ENCODE peak calls at places on chromosomes 4 and X, in nine cellular contexts. P, X, G, I, R, O, Z, H and C are unnamed samples.
A peak's percentile ranks its signal among the peaks of the same experiment; 100 is the strongest.

GRCh38 chr4:110449947-110450346 is 26.0 kb upstream of the ENPEP start:
- DNase-seq in H (no peak), P (no peak), X (no peak), G (no peak), I (no peak), Z (no peak), O (no peak), R (no peak), C (no peak)

GRCh38 chrX:73850124-73851013 is 287.4 kb downstream of the CHIC1 start:
- DNase-seq in P (no peak), H (no peak), G (peak; percentile 61), X (no peak), O (peak; percentile 45), Z (no peak), I (peak; percentile 17), R (no peak), C (no peak)

GRCh38 chr4:5945171-5945570 is 52.3 kb upstream of the CRMP1 start:
- DNase-seq in H (no peak), O (no peak), I (no peak), R (no peak), G (peak; percentile 37), P (no peak), X (no peak), Z (no peak), C (no peak)

GRCh38 chr4:118224239-118224829 is 128.5 kb downstream of the PRSS12 start:
- DNase-seq in O (peak; percentile 67), R (no peak), P (peak; percentile 26), I (peak; percentile 75), X (no peak), G (no peak), Z (peak; percentile 19), H (no peak), C (no peak)

GRCh38 chr4:7330811-7331681 is 103.7 kb downstream of the PSAPL1 start:
- DNase-seq in I (no peak), X (no peak), G (no peak), Z (no peak), R (no peak), P (no peak), H (peak; percentile 92), O (no peak), C (no peak)

GRCh38 chr4:103410401-103410800 is 212.3 kb upstream of the CENPE start:
- DNase-seq in Z (no peak), X (no peak), H (no peak), O (no peak), P (no peak), R (no peak), I (no peak), G (no peak), C (no peak)

GRCh38 chrX:34961662-34962061 is 19.1 kb downstream of the FAM47B start:
- DNase-seq in Z (no peak), H (no peak), P (no peak), G (no peak), X (no peak), O (no peak), I (no peak), R (no peak), C (no peak)

GRCh38 chr4:47830263-47831025 is 7.4 kb downstream of the CORIN start:
- DNase-seq in X (no peak), R (no peak), G (no peak), Z (no peak), O (no peak), P (no peak), I (no peak), H (no peak), C (no peak)

GRCh38 chr4:157992038-157992706 is 180.7 kb downstream of the GASK1B start:
- DNase-seq in P (no peak), R (no peak), I (peak; percentile 69), Z (peak; percentile 3), O (peak; percentile 72), X (no peak), G (no peak), H (no peak), C (no peak)

GRCh38 chr4:111999801-112000200 is 145.5 kb upstream of the FAM241A start:
- DNase-seq in O (no peak), R (no peak), I (no peak), H (no peak), G (no peak), Z (no peak), X (no peak), P (no peak), C (no peak)

GRCh38 chr4:139564502-139564901 is 8.5 kb upstream of the SETD7 start:
- DNase-seq in H (no peak), G (no peak), P (no peak), O (no peak), R (no peak), Z (no peak), X (no peak), I (no peak), C (no peak)

GRCh38 chr4:680931-681645 is 6.7 kb downstream of the MYL5 start:
- DNase-seq in R (peak; percentile 50), I (no peak), Z (no peak), X (peak; percentile 76), G (peak; percentile 87), O (peak; percentile 80), H (no peak), P (no peak), C (no peak)

GRCh38 chrX:101347859-101348451 is 587 bp downstream of the TIMM8A start:
- DNase-seq in G (no peak), H (no peak), I (peak; percentile 1), R (no peak), O (no peak), Z (no peak), P (no peak), X (no peak), C (no peak)

GRCh38 chr4:137394000-137394399 is 138.3 kb downstream of the PCDH18 start:
- DNase-seq in I (peak; percentile 59), H (no peak), Z (peak; percentile 43), R (no peak), X (no peak), P (no peak), G (no peak), O (no peak), C (no peak)

GRCh38 chrX:48468247-48468671 is 1.8 kb downstream of the SLC38A5 start:
- DNase-seq in X (peak; percentile 56), O (peak; percentile 14), H (no peak), Z (no peak), G (peak; percentile 50), I (no peak), R (no peak), P (no peak), C (no peak)

GRCh38 chr4:119755599-119755998 is 127.0 kb upstream of the PDE5A start:
- DNase-seq in H (no peak), P (no peak), R (no peak), I (no peak), X (no peak), G (no peak), O (no peak), Z (no peak), C (no peak)

GRCh38 chrX:69128573-69128972 is 36.7 kb downstream of the PJA1 start:
- DNase-seq in P (no peak), G (peak; percentile 79), Z (no peak), X (no peak), H (no peak), R (no peak), I (no peak), O (peak; percentile 60), C (peak; percentile 15)

GRCh38 chr4:127124919-127125318 is 507.8 kb upstream of the INTU start:
- DNase-seq in H (no peak), G (no peak), I (no peak), Z (peak; percentile 25), O (no peak), P (no peak), R (no peak), X (no peak), C (no peak)

GRCh38 chr4:103002551-103002950 is 17.0 kb downstream of the SLC9B1 start:
- DNase-seq in Z (no peak), O (peak; percentile 4), P (no peak), I (no peak), H (no peak), R (no peak), G (no peak), X (no peak), C (no peak)

GRCh38 chrX:18973527-18974192 is 10.3 kb downstream of the PHKA2 start:
- DNase-seq in X (no peak), R (no peak), P (no peak), I (no peak), H (no peak), O (peak; percentile 15), G (no peak), Z (peak; percentile 12), C (no peak)

GRCh38 chrX:97790850-97791249 is 907.1 kb downstream of the RPA4 start:
- DNase-seq in O (no peak), X (no peak), Z (no peak), G (no peak), R (no peak), H (no peak), P (no peak), I (no peak), C (no peak)

GRCh38 chrX:110915120-110915519 is 119.5 kb upstream of the CHRDL1 start:
- DNase-seq in X (no peak), O (no peak), I (peak; percentile 84), R (no peak), G (no peak), P (peak; percentile 2), Z (no peak), H (no peak), C (no peak)

GRCh38 chr4:7398104-7398423 is 36.7 kb downstream of the PSAPL1 start:
- DNase-seq in P (no peak), R (no peak), I (no peak), X (no peak), H (no peak), G (peak; percentile 39), Z (peak; percentile 89), O (no peak), C (peak; percentile 38)

GRCh38 chr4:28518781-28519180 is 1658.1 kb downstream of the STIM2 start:
- DNase-seq in R (no peak), H (no peak), P (no peak), G (no peak), I (no peak), X (no peak), Z (no peak), O (no peak), C (no peak)

GRCh38 chr4:57182132-57182874 is 72.1 kb upstream of the IGFBP7 start:
- DNase-seq in O (no peak), Z (peak; percentile 77), I (no peak), G (no peak), H (no peak), P (no peak), R (no peak), X (no peak), C (peak; percentile 92)

GRCh38 chrX:16096131-16096530 is 27.2 kb upstream of the GRPR start:
- DNase-seq in R (no peak), Z (no peak), X (no peak), G (peak; percentile 71), O (peak; percentile 55), P (no peak), H (no peak), I (no peak), C (no peak)

GRCh38 chr4:113398441-113399143 is 349.1 kb downstream of the ANK2 start:
- DNase-seq in I (no peak), X (no peak), H (no peak), R (no peak), O (no peak), P (no peak), G (no peak), Z (no peak), C (no peak)

GRCh38 chr4:77852892-77853495 is 9.6 kb upstream of the MRPL1 start:
- DNase-seq in R (peak; percentile 53), H (no peak), I (no peak), Z (no peak), P (no peak), G (no peak), O (no peak), X (peak; percentile 14), C (no peak)

GRCh38 chr4:189792819-189793618 is 147.7 kb upstream of the FRG1 start:
- DNase-seq in O (peak; percentile 85), H (no peak), R (peak; percentile 34), I (peak; percentile 24), X (peak; percentile 13), P (peak; percentile 9), G (peak; percentile 96), Z (peak; percentile 74), C (peak; percentile 77)

GRCh38 chr4:88041626-88042025 is 34.2 kb downstream of the PKD2 start:
- DNase-seq in X (no peak), I (no peak), O (no peak), P (no peak), Z (no peak), H (no peak), G (no peak), R (no peak), C (no peak)

GRCh38 chr4:149793459-149793858 is 22.2 kb downstream of the IQCM start:
- DNase-seq in P (no peak), G (no peak), X (no peak), I (no peak), O (no peak), R (no peak), Z (no peak), H (no peak), C (no peak)